ENCODE peak calls at places on chromosomes 13 and 19, in seven cellular contexts. One of them, this sample, is unnamed.

GRCh38 chr13:99873832-99874430 is 97.6 kb downstream of the ZIC5 start:
- DNase-seq in AG04450: no peak
- DNase-seq in neural crest cell: no peak
- DNase-seq in stimulated activated naive CD8-positive, alpha-beta T cell treated with anti-CD3 and anti-CD28 coated beads, Interleukin-15, amount 100 ng/mL, for 72 hours: no peak
- DNase-seq in erythroblast: no peak
- DNase-seq in ascending aorta: no peak
- DNase-seq in activated naive CD8-positive, alpha-beta T cell treated with anti-CD3 and anti-CD28 coated beads for 36 hours: no peak
- DNase-seq in this sample: no peak

GRCh38 chr19:35040826-35041547 is 534 bp upstream of the HPN start:
- DNase-seq in AG04450: no peak
- DNase-seq in neural crest cell: peak
- DNase-seq in stimulated activated naive CD8-positive, alpha-beta T cell treated with anti-CD3 and anti-CD28 coated beads, Interleukin-15, amount 100 ng/mL, for 72 hours: no peak
- DNase-seq in erythroblast: no peak
- DNase-seq in ascending aorta: peak
- DNase-seq in activated naive CD8-positive, alpha-beta T cell treated with anti-CD3 and anti-CD28 coated beads for 36 hours: peak
- DNase-seq in this sample: peak

GRCh38 chr19:54137913-54138776 is 583 bp downstream of the CNOT3 start:
- DNase-seq in AG04450: no peak
- DNase-seq in neural crest cell: no peak
- DNase-seq in stimulated activated naive CD8-positive, alpha-beta T cell treated with anti-CD3 and anti-CD28 coated beads, Interleukin-15, amount 100 ng/mL, for 72 hours: peak
- DNase-seq in erythroblast: peak
- DNase-seq in ascending aorta: no peak
- DNase-seq in activated naive CD8-positive, alpha-beta T cell treated with anti-CD3 and anti-CD28 coated beads for 36 hours: peak
- DNase-seq in this sample: no peak

GRCh38 chr19:55695511-55696290 is 20.7 kb downstream of the EPN1 start:
- DNase-seq in AG04450: no peak
- DNase-seq in neural crest cell: no peak
- DNase-seq in stimulated activated naive CD8-positive, alpha-beta T cell treated with anti-CD3 and anti-CD28 coated beads, Interleukin-15, amount 100 ng/mL, for 72 hours: no peak
- DNase-seq in erythroblast: no peak
- DNase-seq in ascending aorta: no peak
- DNase-seq in activated naive CD8-positive, alpha-beta T cell treated with anti-CD3 and anti-CD28 coated beads for 36 hours: no peak
- DNase-seq in this sample: no peak

GRCh38 chr19:48735031-48735615 is 5.3 kb downstream of the RASIP1 start:
- DNase-seq in AG04450: no peak
- DNase-seq in neural crest cell: peak
- DNase-seq in stimulated activated naive CD8-positive, alpha-beta T cell treated with anti-CD3 and anti-CD28 coated beads, Interleukin-15, amount 100 ng/mL, for 72 hours: no peak
- DNase-seq in erythroblast: no peak
- DNase-seq in ascending aorta: no peak
- DNase-seq in activated naive CD8-positive, alpha-beta T cell treated with anti-CD3 and anti-CD28 coated beads for 36 hours: no peak
- DNase-seq in this sample: no peak

GRCh38 chr19:17469092-17469370 is 1.3 kb upstream of the SLC27A1 start:
- DNase-seq in AG04450: no peak
- DNase-seq in neural crest cell: no peak
- DNase-seq in stimulated activated naive CD8-positive, alpha-beta T cell treated with anti-CD3 and anti-CD28 coated beads, Interleukin-15, amount 100 ng/mL, for 72 hours: no peak
- DNase-seq in erythroblast: no peak
- DNase-seq in ascending aorta: no peak
- DNase-seq in activated naive CD8-positive, alpha-beta T cell treated with anti-CD3 and anti-CD28 coated beads for 36 hours: no peak
- DNase-seq in this sample: no peak

GRCh38 chr19:4362871-4363545 is 19.6 kb downstream of the MPND start:
- DNase-seq in AG04450: no peak
- DNase-seq in neural crest cell: no peak
- DNase-seq in stimulated activated naive CD8-positive, alpha-beta T cell treated with anti-CD3 and anti-CD28 coated beads, Interleukin-15, amount 100 ng/mL, for 72 hours: no peak
- DNase-seq in erythroblast: no peak
- DNase-seq in ascending aorta: no peak
- DNase-seq in activated naive CD8-positive, alpha-beta T cell treated with anti-CD3 and anti-CD28 coated beads for 36 hours: no peak
- DNase-seq in this sample: no peak

GRCh38 chr19:1717970-1718264 is 35.4 kb upstream of the ONECUT3 start:
- DNase-seq in AG04450: no peak
- DNase-seq in neural crest cell: no peak
- DNase-seq in stimulated activated naive CD8-positive, alpha-beta T cell treated with anti-CD3 and anti-CD28 coated beads, Interleukin-15, amount 100 ng/mL, for 72 hours: no peak
- DNase-seq in erythroblast: no peak
- DNase-seq in ascending aorta: no peak
- DNase-seq in activated naive CD8-positive, alpha-beta T cell treated with anti-CD3 and anti-CD28 coated beads for 36 hours: no peak
- DNase-seq in this sample: no peak

GRCh38 chr19:19746286-19747213 is 13.6 kb upstream of the ZNF14 start:
- DNase-seq in AG04450: no peak
- DNase-seq in neural crest cell: no peak
- DNase-seq in stimulated activated naive CD8-positive, alpha-beta T cell treated with anti-CD3 and anti-CD28 coated beads, Interleukin-15, amount 100 ng/mL, for 72 hours: no peak
- DNase-seq in erythroblast: no peak
- DNase-seq in ascending aorta: peak
- DNase-seq in activated naive CD8-positive, alpha-beta T cell treated with anti-CD3 and anti-CD28 coated beads for 36 hours: no peak
- DNase-seq in this sample: no peak

GRCh38 chr19:5225486-5226345 is 114.9 kb downstream of the PTPRS start:
- DNase-seq in AG04450: no peak
- DNase-seq in neural crest cell: peak
- DNase-seq in stimulated activated naive CD8-positive, alpha-beta T cell treated with anti-CD3 and anti-CD28 coated beads, Interleukin-15, amount 100 ng/mL, for 72 hours: no peak
- DNase-seq in erythroblast: no peak
- DNase-seq in ascending aorta: no peak
- DNase-seq in activated naive CD8-positive, alpha-beta T cell treated with anti-CD3 and anti-CD28 coated beads for 36 hours: peak
- DNase-seq in this sample: no peak

GRCh38 chr13:80551650-80552497 is 210.9 kb upstream of the SPRY2 start:
- DNase-seq in AG04450: no peak
- DNase-seq in neural crest cell: no peak
- DNase-seq in stimulated activated naive CD8-positive, alpha-beta T cell treated with anti-CD3 and anti-CD28 coated beads, Interleukin-15, amount 100 ng/mL, for 72 hours: no peak
- DNase-seq in erythroblast: no peak
- DNase-seq in ascending aorta: no peak
- DNase-seq in activated naive CD8-positive, alpha-beta T cell treated with anti-CD3 and anti-CD28 coated beads for 36 hours: no peak
- DNase-seq in this sample: no peak

GRCh38 chr13:93727301-93728141 is 500.9 kb downstream of the GPC6 start:
- DNase-seq in AG04450: no peak
- DNase-seq in neural crest cell: no peak
- DNase-seq in stimulated activated naive CD8-positive, alpha-beta T cell treated with anti-CD3 and anti-CD28 coated beads, Interleukin-15, amount 100 ng/mL, for 72 hours: no peak
- DNase-seq in erythroblast: no peak
- DNase-seq in ascending aorta: no peak
- DNase-seq in activated naive CD8-positive, alpha-beta T cell treated with anti-CD3 and anti-CD28 coated beads for 36 hours: no peak
- DNase-seq in this sample: no peak

GRCh38 chr13:50230365-50230978 is 215.2 kb downstream of the KCNRG start:
- DNase-seq in AG04450: no peak
- DNase-seq in neural crest cell: no peak
- DNase-seq in stimulated activated naive CD8-positive, alpha-beta T cell treated with anti-CD3 and anti-CD28 coated beads, Interleukin-15, amount 100 ng/mL, for 72 hours: no peak
- DNase-seq in erythroblast: no peak
- DNase-seq in ascending aorta: no peak
- DNase-seq in activated naive CD8-positive, alpha-beta T cell treated with anti-CD3 and anti-CD28 coated beads for 36 hours: no peak
- DNase-seq in this sample: no peak

GRCh38 chr13:41456768-41457588 is at the start of gene RGCC:
- DNase-seq in AG04450: no peak
- DNase-seq in neural crest cell: peak
- DNase-seq in stimulated activated naive CD8-positive, alpha-beta T cell treated with anti-CD3 and anti-CD28 coated beads, Interleukin-15, amount 100 ng/mL, for 72 hours: peak
- DNase-seq in erythroblast: peak
- DNase-seq in ascending aorta: peak
- DNase-seq in activated naive CD8-positive, alpha-beta T cell treated with anti-CD3 and anti-CD28 coated beads for 36 hours: peak
- DNase-seq in this sample: peak

GRCh38 chr13:24911135-24911524 is 147.2 kb downstream of the RNF17 start:
- DNase-seq in AG04450: no peak
- DNase-seq in neural crest cell: no peak
- DNase-seq in stimulated activated naive CD8-positive, alpha-beta T cell treated with anti-CD3 and anti-CD28 coated beads, Interleukin-15, amount 100 ng/mL, for 72 hours: no peak
- DNase-seq in erythroblast: peak
- DNase-seq in ascending aorta: no peak
- DNase-seq in activated naive CD8-positive, alpha-beta T cell treated with anti-CD3 and anti-CD28 coated beads for 36 hours: no peak
- DNase-seq in this sample: no peak

GRCh38 chr13:31192306-31192705 is 7.5 kb upstream of the B3GLCT start:
- DNase-seq in AG04450: no peak
- DNase-seq in neural crest cell: no peak
- DNase-seq in stimulated activated naive CD8-positive, alpha-beta T cell treated with anti-CD3 and anti-CD28 coated beads, Interleukin-15, amount 100 ng/mL, for 72 hours: no peak
- DNase-seq in erythroblast: no peak
- DNase-seq in ascending aorta: no peak
- DNase-seq in activated naive CD8-positive, alpha-beta T cell treated with anti-CD3 and anti-CD28 coated beads for 36 hours: no peak
- DNase-seq in this sample: no peak